ENCODE peak calls at places on chromosomes 4 and X, in five cellular contexts. A, N, S, X and C are unnamed samples.

GRCh38 chr4:41257901-41258300 is 1.2 kb downstream of the UCHL1 start:
- DNase-seq in A (no peak), N (no peak), S (no peak), X (peak), C (no peak)

GRCh38 chrX:12007881-12008280 is 130.4 kb upstream of the FRMPD4 start:
- DNase-seq in A (no peak), N (no peak), S (no peak), X (peak), C (no peak)

GRCh38 chr4:151917145-151917775 is 156.5 kb upstream of the GATB start:
- DNase-seq in A (no peak), N (no peak), S (no peak), X (no peak), C (no peak)

GRCh38 chrX:67408423-67409079 is 135.3 kb upstream of the AR start:
- DNase-seq in A (no peak), N (no peak), S (no peak), X (no peak), C (no peak)

GRCh38 chr4:78217557-78217956 is 160.4 kb downstream of the FRAS1 start:
- DNase-seq in A (no peak), N (no peak), S (no peak), X (no peak), C (no peak)

GRCh38 chrX:87583679-87584078 is 66.1 kb downstream of the KLHL4 start:
- DNase-seq in A (no peak), N (no peak), S (no peak), X (peak), C (no peak)

GRCh38 chrX:106300239-106300638 is 132.1 kb downstream of the PWWP3B start:
- DNase-seq in A (no peak), N (no peak), S (no peak), X (no peak), C (no peak)

GRCh38 chr4:156255608-156256007 is 301.9 kb upstream of the CTSO start:
- DNase-seq in A (no peak), N (no peak), S (no peak), X (no peak), C (peak)

GRCh38 chrX:108199691-108200090 is 108.1 kb downstream of the ATG4A start:
- DNase-seq in A (no peak), N (no peak), S (no peak), X (peak), C (peak)

GRCh38 chr4:113540859-113541258 is 220.7 kb downstream of the CAMK2D start:
- DNase-seq in A (no peak), N (no peak), S (no peak), X (peak), C (no peak)

GRCh38 chrX:15511563-15511962 is 11.0 kb downstream of the BMX start:
- DNase-seq in A (no peak), N (no peak), S (no peak), X (no peak), C (no peak)

GRCh38 chr4:65310586-65310985 is 359.7 kb downstream of the EPHA5 start:
- DNase-seq in A (no peak), N (no peak), S (no peak), X (no peak), C (no peak)

GRCh38 chrX:131543774-131544173 is at the start of gene OR13H1:
- DNase-seq in A (no peak), N (no peak), S (no peak), X (no peak), C (no peak)

GRCh38 chr4:14943749-14944148 is 58.5 kb upstream of the CPEB2 start:
- DNase-seq in A (no peak), N (no peak), S (no peak), X (no peak), C (no peak)

GRCh38 chrX:2311483-2311882 is 189.3 kb downstream of the DHRSX start:
- DNase-seq in A (no peak), N (no peak), S (no peak), X (no peak), C (no peak)

GRCh38 chrX:20066968-20067708 is 49.6 kb downstream of the MAP7D2 start:
- DNase-seq in A (no peak), N (peak), S (peak), X (peak), C (peak)